ENCODE peak calls at places on chromosomes 11 and 22, in eight cellular contexts. H is body of pancreas, S is fibroblast of lung, P is esophagus muscularis mucosa, I is left lung, D is IMR-90, C is sigmoid colon, J is cardiac muscle cell. K is an unnamed sample.

GRCh38 chr11:93512965-93513667 is 30.1 kb downstream of the SMCO4 start:
- DNase-seq in S (no peak), I (no peak), P (no peak), C (no peak), J (no peak), D (no peak), H (no peak), K (no peak)

GRCh38 chr22:35470903-35471321 is 69.7 kb upstream of the RASD2 start:
- DNase-seq in J (no peak), D (peak), C (no peak), P (no peak), S (peak), H (no peak), I (no peak), K (no peak)

GRCh38 chr11:115324569-115325432 is 179.4 kb downstream of the CADM1 start:
- DNase-seq in D (peak), H (peak), J (peak), S (peak), P (no peak), C (no peak), I (no peak), K (peak)

GRCh38 chr11:22065472-22065871 is 127.4 kb upstream of the ANO5 start:
- DNase-seq in S (no peak), I (no peak), H (no peak), J (no peak), C (no peak), P (no peak), D (no peak), K (no peak)

GRCh38 chr11:87908086-87908485 is 267.2 kb downstream of the RAB38 start:
- DNase-seq in I (no peak), J (no peak), H (no peak), D (no peak), S (no peak), P (no peak), C (no peak), K (no peak)

GRCh38 chr11:105201166-105201565 is 61.6 kb upstream of the CARD18 start:
- DNase-seq in D (no peak), C (no peak), J (no peak), S (no peak), I (no peak), H (no peak), P (no peak), K (no peak)

GRCh38 chr22:32261306-32261705 is 6.2 kb upstream of the SLC5A4 start:
- DNase-seq in P (no peak), D (no peak), H (no peak), I (no peak), C (no peak), S (no peak), J (no peak), K (no peak)

GRCh38 chr11:6414874-6415328 is 4.0 kb downstream of the APBB1 start:
- DNase-seq in D (no peak), P (no peak), S (no peak), I (no peak), C (no peak), H (no peak), J (no peak), K (no peak)

GRCh38 chr11:6941970-6942369 is 15.7 kb downstream of the ZNF215 start:
- DNase-seq in H (no peak), J (no peak), P (no peak), S (no peak), D (no peak), C (no peak), I (no peak), K (no peak)

GRCh38 chr11:86484164-86484794 is 109.6 kb downstream of the CCDC81 start:
- DNase-seq in D (peak), C (peak), H (peak), P (no peak), I (no peak), S (peak), J (peak), K (peak)

GRCh38 chr22:48700566-48701295 is 1126.9 kb downstream of the BRD1 start:
- DNase-seq in S (no peak), P (no peak), I (no peak), J (no peak), D (no peak), H (no peak), C (no peak), K (no peak)

GRCh38 chr11:77118971-77119370 is 9.1 kb upstream of the MYO7A start:
- DNase-seq in H (no peak), J (no peak), C (no peak), P (no peak), D (no peak), S (no peak), I (no peak), K (no peak)

GRCh38 chr11:27237641-27238040 is 125.4 kb downstream of the CCDC34 start:
- DNase-seq in P (no peak), S (no peak), H (no peak), J (no peak), D (no peak), C (peak), I (no peak), K (no peak)

GRCh38 chr11:117720061-117720511 is 76.9 kb downstream of the DSCAML1 start:
- DNase-seq in I (no peak), P (no peak), H (no peak), C (no peak), J (no peak), D (no peak), S (no peak), K (no peak)

GRCh38 chr11:123351375-123351774 is 78.7 kb upstream of the GRAMD1B start:
- DNase-seq in H (no peak), I (no peak), S (peak), D (no peak), P (no peak), C (no peak), J (peak), K (no peak)

GRCh38 chr11:118521892-118522311 is 5.4 kb upstream of the TTC36 start:
- DNase-seq in I (no peak), C (no peak), D (no peak), S (no peak), H (no peak), J (peak), P (no peak), K (no peak)

GRCh38 chr22:49215840-49216239 is 611.8 kb downstream of the BRD1 start:
- DNase-seq in I (peak), S (no peak), J (no peak), P (no peak), C (peak), H (no peak), D (no peak), K (no peak)

GRCh38 chr11:27471067-27471587 is 1.5 kb downstream of the LGR4 start:
- DNase-seq in I (no peak), S (no peak), H (peak), J (no peak), D (no peak), P (no peak), C (no peak), K (no peak)

GRCh38 chr11:13448876-13449275 is 14.1 kb downstream of the BTBD10 start:
- DNase-seq in D (peak), I (no peak), P (no peak), C (peak), S (peak), J (peak), H (no peak), K (no peak)

GRCh38 chr11:111793863-111794262 is 27.7 kb upstream of the PPP2R1B start:
- DNase-seq in C (no peak), D (peak), H (no peak), P (no peak), J (peak), I (no peak), S (no peak), K (no peak)

GRCh38 chr11:87239531-87239930 is 201.8 kb downstream of the TMEM135 start:
- DNase-seq in H (no peak), P (no peak), C (no peak), S (no peak), J (no peak), D (no peak), I (no peak), K (no peak)

GRCh38 chr11:84022695-84023094 is 736.5 kb upstream of the CCDC90B start:
- DNase-seq in P (no peak), D (no peak), S (no peak), C (no peak), J (no peak), H (no peak), I (no peak), K (no peak)

GRCh38 chr11:118434123-118434552 is 2.2 kb upstream of the KMT2A start:
- DNase-seq in S (peak), J (peak), C (no peak), H (no peak), D (peak), I (no peak), P (no peak), K (no peak)

GRCh38 chr11:104772806-104773241 is 125.4 kb downstream of the CASP12 start:
- DNase-seq in P (no peak), S (peak), H (no peak), C (no peak), D (peak), I (no peak), J (peak), K (peak)

GRCh38 chr11:110435780-110436717 is 6.3 kb downstream of the FDX1 start:
- DNase-seq in S (peak), D (peak), C (no peak), J (peak), P (no peak), I (no peak), H (no peak), K (no peak)

GRCh38 chr11:17414992-17415391 is 26.5 kb upstream of the KCNJ11 start:
- DNase-seq in H (no peak), P (no peak), J (no peak), C (no peak), D (no peak), S (no peak), I (no peak), K (no peak)

GRCh38 chr22:49011379-49011768 is 816.3 kb downstream of the BRD1 start:
- DNase-seq in C (peak), H (no peak), D (no peak), S (no peak), I (no peak), J (no peak), P (peak), K (no peak)

GRCh38 chr11:72975778-72976520 is 161.7 kb downstream of the ATG16L2 start:
- DNase-seq in H (no peak), S (peak), C (no peak), I (no peak), J (peak), P (no peak), D (peak), K (peak)

GRCh38 chr22:40525250-40525884 is 111.2 kb downstream of the MRTFA start:
- DNase-seq in P (no peak), J (peak), I (peak), H (peak), S (peak), C (no peak), D (peak), K (no peak)

GRCh38 chr11:36509265-36509664 is 807 bp downstream of the TRAF6 start:
- DNase-seq in I (peak), P (no peak), D (peak), H (no peak), S (peak), J (peak), C (no peak), K (no peak)

GRCh38 chr11:70421123-70421522 is 22.8 kb downstream of the CTTN start:
- DNase-seq in J (no peak), C (no peak), H (no peak), I (no peak), P (no peak), S (no peak), D (no peak), K (no peak)
- TF ChIP-seq CTCF in J (no peak), C (no peak), H (no peak), I (no peak), P (no peak), S (no peak), D (no peak), K (no peak)

DNA sequence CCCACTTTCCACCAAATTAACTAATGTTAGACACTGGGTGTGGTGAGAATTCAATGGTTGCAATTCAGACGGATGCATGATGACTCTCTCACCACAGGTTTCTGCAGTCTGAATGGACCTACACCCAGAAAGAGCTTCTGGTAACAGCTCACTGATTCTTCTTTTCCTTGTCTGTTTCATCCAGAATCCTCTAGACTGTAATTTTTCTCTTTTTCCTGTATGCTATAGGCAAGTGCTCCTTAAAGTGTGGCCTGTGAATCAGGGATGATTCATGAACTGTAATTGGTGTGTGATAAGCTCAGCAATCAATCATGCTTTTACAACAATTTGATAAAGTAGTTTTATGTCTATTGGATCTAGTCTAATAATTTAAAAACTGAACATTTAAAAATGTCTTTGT is 18.0 kb downstream of the MMP10 start:
- DNase-seq in H (no peak), I (no peak), S (peak), D (peak), J (no peak), P (no peak), C (no peak), K (no peak)
- H3K27ac ChIP-seq in H (no peak), I (no peak), S (no peak), D (no peak), J (no peak), P (no peak), C (no peak), K (no peak)

DNA sequence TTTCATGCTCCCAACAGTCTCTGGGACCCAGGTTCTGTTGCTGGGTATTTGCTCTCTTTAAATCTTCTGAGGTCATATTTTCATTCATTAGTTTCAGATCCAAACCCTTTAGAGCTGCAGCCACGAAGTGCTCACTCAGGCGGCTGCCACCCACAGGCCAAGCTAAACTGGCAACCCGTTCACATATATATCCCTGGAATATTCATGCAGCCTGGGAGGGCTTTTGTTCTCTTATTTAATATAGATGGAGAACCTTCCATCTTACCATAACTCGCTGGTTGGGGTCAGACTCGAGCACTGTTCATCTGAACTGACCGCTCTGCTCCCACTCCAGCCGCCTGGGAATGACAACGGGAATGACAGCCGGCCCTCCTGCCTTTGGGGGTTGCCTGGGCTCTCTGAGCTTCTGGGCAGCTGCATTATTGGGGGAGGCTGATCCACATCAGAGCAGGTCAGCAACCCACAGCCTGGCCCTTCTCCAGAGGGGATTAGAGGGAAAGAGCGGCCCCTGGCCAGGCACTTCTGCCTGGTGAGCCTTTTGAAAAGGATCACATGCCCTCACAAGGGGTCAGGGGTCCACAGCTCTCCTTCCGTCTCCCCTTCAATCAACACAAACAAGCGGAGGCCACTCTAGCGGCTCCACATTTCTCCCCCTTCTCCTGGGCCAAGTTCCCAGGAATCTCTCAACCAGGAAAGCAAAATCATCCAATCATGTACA is 11.9 kb downstream of the TMEM184B start:
- DNase-seq in J (no peak), I (no peak), H (no peak), C (no peak), P (no peak), S (peak), D (peak), K (no peak)
- TF ChIP-seq CTCF in J (peak), I (no peak), H (no peak), C (peak), P (no peak), S (peak), D (peak), K (peak)

GRCh38 chr22:23833911-23834317 is 4.9 kb downstream of the DERL3 start:
- DNase-seq in I (no peak), S (no peak), J (no peak), D (no peak), C (peak), H (no peak), P (no peak), K (no peak)

GRCh38 chr22:23831781-23832180 is 7.0 kb downstream of the DERL3 start:
- DNase-seq in I (no peak), H (no peak), J (no peak), C (peak), P (no peak), S (no peak), D (no peak), K (no peak)

GRCh38 chr22:23831261-23831660 is 7.5 kb downstream of the DERL3 start:
- DNase-seq in C (peak), H (no peak), P (no peak), S (no peak), I (no peak), J (no peak), D (no peak), K (no peak)

GRCh38 chr22:23833017-23833795 is 5.6 kb downstream of the DERL3 start:
- DNase-seq in H (no peak), J (no peak), S (no peak), I (no peak), P (no peak), D (no peak), C (peak), K (no peak)

DNA sequence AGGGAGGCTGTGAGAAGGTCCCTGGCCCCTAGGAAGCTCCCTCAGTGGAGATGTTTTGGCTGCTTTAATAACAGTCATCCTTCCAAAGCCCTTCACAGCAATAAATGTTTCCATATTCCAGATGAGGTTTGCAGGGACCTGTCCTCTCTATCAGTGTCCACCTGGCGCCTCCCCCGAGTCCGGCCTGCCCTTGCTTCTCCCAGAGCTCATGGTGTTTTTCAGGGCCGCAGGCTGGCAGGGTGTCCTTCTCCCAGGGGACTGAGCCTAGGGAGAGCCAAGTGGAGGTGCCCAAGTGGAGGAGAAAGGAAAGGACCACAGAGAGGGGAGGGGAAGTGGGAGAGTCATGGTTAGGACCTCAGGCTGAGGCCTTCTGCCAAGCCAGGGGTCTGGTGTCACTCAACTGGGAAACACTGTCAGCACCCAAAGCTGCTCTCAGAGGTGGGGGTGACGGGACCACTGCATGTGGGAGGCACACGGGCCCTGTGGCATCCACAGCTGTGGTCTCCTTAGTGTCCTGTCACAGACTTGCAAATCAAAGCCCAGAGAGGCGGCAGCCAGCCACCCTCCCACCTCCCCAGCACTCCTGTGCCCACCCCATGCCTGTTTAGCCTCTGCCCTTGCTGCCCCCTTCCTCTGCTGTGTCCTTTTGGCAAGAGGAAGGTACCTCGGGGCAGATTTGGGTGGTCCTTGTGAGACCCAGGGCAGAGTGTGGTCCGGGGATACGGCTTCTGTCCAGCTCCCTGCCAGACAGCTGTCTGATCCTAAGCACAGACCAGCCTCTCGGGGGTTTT is 6.4 kb downstream of the DERL3 start:
- DNase-seq in D (no peak), P (no peak), S (no peak), C (peak), I (no peak), H (no peak), J (no peak), K (no peak)
- H3K27ac ChIP-seq in D (no peak), P (no peak), S (no peak), C (no peak), I (no peak), H (no peak), J (peak), K (no peak)

DNA sequence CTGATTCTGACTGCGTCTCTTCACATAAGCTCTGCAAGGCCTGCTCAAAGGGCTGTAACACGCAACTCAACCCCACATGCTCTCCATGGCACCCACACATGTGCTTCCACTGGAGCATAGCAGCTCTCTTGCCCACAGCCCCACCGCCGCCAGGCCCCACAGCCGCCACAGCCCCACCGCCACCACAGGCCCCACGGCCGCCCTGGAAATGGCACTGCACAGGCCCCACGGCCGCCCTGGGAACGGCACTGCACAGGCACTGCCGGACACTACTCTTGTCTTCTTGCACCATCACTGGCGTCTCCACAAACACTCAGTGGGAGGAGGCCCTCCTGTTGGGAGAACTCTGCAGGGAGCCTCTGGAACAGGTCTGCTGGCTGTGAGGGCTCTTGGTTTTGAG is 8.6 kb downstream of the MOB2 start:
- DNase-seq in S (no peak), D (no peak), H (no peak), J (no peak), P (no peak), C (peak), I (no peak), K (no peak)
- TF ChIP-seq CTCF in S (no peak), D (no peak), H (no peak), J (no peak), P (no peak), C (no peak), I (no peak), K (no peak)

GRCh38 chr22:33659423-33659822 is 260.9 kb downstream of the LARGE1 start:
- DNase-seq in C (peak), S (no peak), H (peak), I (no peak), J (peak), D (no peak), P (no peak), K (no peak)
- H3K27ac ChIP-seq in C (peak), S (no peak), H (no peak), I (peak), J (no peak), D (no peak), P (no peak), K (no peak)

GRCh38 chr22:39149915-39150847 is 2.3 kb downstream of the CBX7 start:
- DNase-seq in J (no peak), H (no peak), D (no peak), I (no peak), S (no peak), P (no peak), C (peak), K (no peak)

GRCh38 chr22:39151329-39151975 is 1.0 kb downstream of the CBX7 start:
- DNase-seq in P (no peak), S (no peak), D (no peak), I (no peak), J (no peak), H (no peak), C (peak), K (no peak)

GRCh38 chr22:39152511-39153219 is at the start of gene CBX7:
- DNase-seq in J (peak), P (peak), S (peak), H (peak), I (peak), D (peak), C (peak), K (peak)

GRCh38 chr22:39152024-39152510 is 413 bp downstream of the CBX7 start:
- DNase-seq in S (no peak), D (no peak), I (no peak), H (no peak), P (no peak), J (no peak), C (peak), K (no peak)

GRCh38 chr22:39150848-39151215 is 1.6 kb downstream of the CBX7 start:
- DNase-seq in D (no peak), C (peak), P (no peak), I (no peak), S (no peak), J (no peak), H (no peak), K (no peak)
- TF ChIP-seq CTCF in D (no peak), C (no peak), P (no peak), I (no peak), S (no peak), J (no peak), H (no peak), K (no peak)

K was measured in AG04450.